ENCODE peak calls at places on chromosome 6, in six cellular contexts. One of them, this sample, is unnamed.

GRCh38 chr6:110116258-110116657 is 63.2 kb downstream of the WASF1 start:
- DNase-seq in keratinocyte: no peak
- DNase-seq in HL-60: no peak
- DNase-seq in progenitor cell of endocrine pancreas: no peak
- DNase-seq in breast epithelium: no peak
- DNase-seq in fibroblast of lung: no peak
- DNase-seq in this sample: no peak

GRCh38 chr6:138657026-138657425 is 116.5 kb upstream of the CCDC28A start:
- DNase-seq in fibroblast of lung: no peak
- DNase-seq in HL-60: no peak
- DNase-seq in breast epithelium: no peak
- DNase-seq in progenitor cell of endocrine pancreas: no peak
- DNase-seq in keratinocyte: no peak
- DNase-seq in this sample: no peak

GRCh38 chr6:113359155-113360140 is 497.7 kb upstream of the MARCKS start:
- DNase-seq in HL-60: no peak
- DNase-seq in fibroblast of lung: peak
- DNase-seq in progenitor cell of endocrine pancreas: no peak
- DNase-seq in keratinocyte: no peak
- DNase-seq in breast epithelium: no peak
- DNase-seq in this sample: peak

GRCh38 chr6:151765444-151765886 is 42.0 kb upstream of the ESR1 start:
- DNase-seq in fibroblast of lung: peak
- DNase-seq in progenitor cell of endocrine pancreas: no peak
- DNase-seq in HL-60: peak
- DNase-seq in breast epithelium: peak
- DNase-seq in keratinocyte: peak
- DNase-seq in this sample: peak

GRCh38 chr6:25369450-25370086 is 90.4 kb downstream of the CARMIL1 start:
- DNase-seq in progenitor cell of endocrine pancreas: no peak
- DNase-seq in keratinocyte: no peak
- DNase-seq in HL-60: no peak
- DNase-seq in breast epithelium: peak
- DNase-seq in fibroblast of lung: peak
- DNase-seq in this sample: peak

GRCh38 chr6:48560408-48560807 is 449.4 kb upstream of the PTCHD4 start:
- DNase-seq in breast epithelium: no peak
- DNase-seq in progenitor cell of endocrine pancreas: no peak
- DNase-seq in fibroblast of lung: peak
- DNase-seq in HL-60: no peak
- DNase-seq in keratinocyte: peak
- DNase-seq in this sample: peak

GRCh38 chr6:92124126-92124525 is 1295.2 kb downstream of the EPHA7 start:
- DNase-seq in fibroblast of lung: peak
- DNase-seq in breast epithelium: no peak
- DNase-seq in progenitor cell of endocrine pancreas: no peak
- DNase-seq in HL-60: no peak
- DNase-seq in keratinocyte: no peak
- DNase-seq in this sample: no peak

GRCh38 chr6:99178168-99178567 is 171.3 kb downstream of the FAXC start:
- DNase-seq in HL-60: no peak
- DNase-seq in fibroblast of lung: peak
- DNase-seq in progenitor cell of endocrine pancreas: no peak
- DNase-seq in breast epithelium: no peak
- DNase-seq in keratinocyte: no peak
- DNase-seq in this sample: no peak

GRCh38 chr6:37868447-37868825 is 48.9 kb downstream of the ZFAND3 start:
- DNase-seq in HL-60: no peak
- DNase-seq in breast epithelium: no peak
- DNase-seq in keratinocyte: no peak
- DNase-seq in fibroblast of lung: peak
- DNase-seq in progenitor cell of endocrine pancreas: no peak
- DNase-seq in this sample: peak

DNA sequence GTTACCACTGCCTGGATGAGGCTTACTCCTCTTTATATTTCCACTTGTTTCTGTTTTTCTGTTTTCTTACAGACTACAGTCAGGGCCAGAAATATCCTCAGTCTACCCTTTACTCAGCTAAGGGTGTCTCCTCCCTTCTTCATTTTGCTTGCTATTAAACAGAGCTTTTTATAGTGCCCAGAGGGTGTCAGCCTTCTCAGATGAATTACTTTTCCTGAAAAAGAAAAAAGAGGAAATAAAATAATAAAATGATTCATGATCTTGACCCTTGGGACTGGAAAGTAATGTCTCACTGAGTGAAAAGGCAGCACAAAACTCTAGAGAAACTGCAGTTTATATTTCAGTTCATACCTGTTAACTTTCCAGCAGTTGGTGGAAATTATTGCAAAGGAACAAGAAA is 170.7 kb downstream of the IBTK start:
- DNase-seq in progenitor cell of endocrine pancreas: no peak
- DNase-seq in breast epithelium: no peak
- DNase-seq in HL-60: no peak
- DNase-seq in fibroblast of lung: no peak
- DNase-seq in keratinocyte: no peak
- DNase-seq in this sample: peak
- TF ChIP-seq CTCF in progenitor cell of endocrine pancreas: no peak
- TF ChIP-seq CTCF in breast epithelium: no peak
- TF ChIP-seq CTCF in HL-60: no peak
- TF ChIP-seq CTCF in fibroblast of lung: no peak
- TF ChIP-seq CTCF in keratinocyte: no peak
- TF ChIP-seq CTCF in this sample: peak

GRCh38 chr6:158776737-158777136 is 42.4 kb downstream of the EZR start:
- DNase-seq in keratinocyte: no peak
- DNase-seq in HL-60: no peak
- DNase-seq in breast epithelium: no peak
- DNase-seq in fibroblast of lung: no peak
- DNase-seq in progenitor cell of endocrine pancreas: no peak
- DNase-seq in this sample: no peak
- TF ChIP-seq CTCF in keratinocyte: no peak
- TF ChIP-seq CTCF in HL-60: no peak
- TF ChIP-seq CTCF in breast epithelium: no peak
- TF ChIP-seq CTCF in fibroblast of lung: no peak
- TF ChIP-seq CTCF in progenitor cell of endocrine pancreas: no peak
- TF ChIP-seq CTCF in this sample: no peak

GRCh38 chr6:82984720-82985119 is 80.9 kb downstream of the UBE3D start:
- DNase-seq in progenitor cell of endocrine pancreas: no peak
- DNase-seq in fibroblast of lung: no peak
- DNase-seq in HL-60: no peak
- DNase-seq in keratinocyte: no peak
- DNase-seq in breast epithelium: no peak
- DNase-seq in this sample: no peak

GRCh38 chr6:82987416-82987815 is 78.2 kb downstream of the UBE3D start:
- DNase-seq in progenitor cell of endocrine pancreas: no peak
- DNase-seq in keratinocyte: no peak
- DNase-seq in fibroblast of lung: no peak
- DNase-seq in breast epithelium: no peak
- DNase-seq in HL-60: no peak
- DNase-seq in this sample: peak

GRCh38 chr6:82987951-82988350 is 77.7 kb downstream of the UBE3D start:
- DNase-seq in progenitor cell of endocrine pancreas: no peak
- DNase-seq in keratinocyte: no peak
- DNase-seq in HL-60: no peak
- DNase-seq in breast epithelium: no peak
- DNase-seq in fibroblast of lung: no peak
- DNase-seq in this sample: no peak

GRCh38 chr6:82988904-82989303 is 76.7 kb downstream of the UBE3D start:
- DNase-seq in fibroblast of lung: peak
- DNase-seq in HL-60: no peak
- DNase-seq in breast epithelium: no peak
- DNase-seq in progenitor cell of endocrine pancreas: no peak
- DNase-seq in keratinocyte: no peak
- DNase-seq in this sample: peak

DNA sequence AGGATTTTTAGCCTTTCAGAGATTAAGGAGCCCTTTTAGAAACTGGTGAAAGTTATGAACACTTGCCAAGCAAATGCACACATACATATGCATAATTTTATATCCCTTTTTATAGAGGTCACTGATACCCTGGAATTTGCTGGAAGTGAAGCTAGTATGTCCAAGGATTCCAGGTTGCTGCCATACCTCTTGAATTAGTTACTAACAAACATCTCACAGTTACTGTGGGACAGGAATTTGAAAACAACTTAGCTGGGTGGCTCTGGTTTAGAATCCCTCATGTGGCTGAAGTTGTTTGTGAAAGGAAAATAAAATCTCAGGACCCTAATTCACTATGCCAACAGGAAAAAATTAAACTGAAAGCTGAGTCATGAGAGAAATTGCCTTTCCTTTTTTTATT is 75.8 kb downstream of the UBE3D start:
- DNase-seq in fibroblast of lung: no peak
- DNase-seq in keratinocyte: no peak
- DNase-seq in breast epithelium: no peak
- DNase-seq in progenitor cell of endocrine pancreas: no peak
- DNase-seq in HL-60: no peak
- DNase-seq in this sample: no peak
- TF ChIP-seq CTCF in fibroblast of lung: no peak
- TF ChIP-seq CTCF in keratinocyte: no peak
- TF ChIP-seq CTCF in breast epithelium: no peak
- TF ChIP-seq CTCF in progenitor cell of endocrine pancreas: no peak
- TF ChIP-seq CTCF in HL-60: no peak
- TF ChIP-seq CTCF in this sample: no peak

GRCh38 chr6:42396720-42397119 is 55.0 kb downstream of the TRERF1 start:
- DNase-seq in keratinocyte: no peak
- DNase-seq in breast epithelium: no peak
- DNase-seq in fibroblast of lung: no peak
- DNase-seq in HL-60: no peak
- DNase-seq in progenitor cell of endocrine pancreas: no peak
- DNase-seq in this sample: no peak
- TF ChIP-seq CTCF in keratinocyte: no peak
- TF ChIP-seq CTCF in breast epithelium: no peak
- TF ChIP-seq CTCF in fibroblast of lung: peak
- TF ChIP-seq CTCF in HL-60: no peak
- TF ChIP-seq CTCF in progenitor cell of endocrine pancreas: no peak
- TF ChIP-seq CTCF in this sample: no peak

DNA sequence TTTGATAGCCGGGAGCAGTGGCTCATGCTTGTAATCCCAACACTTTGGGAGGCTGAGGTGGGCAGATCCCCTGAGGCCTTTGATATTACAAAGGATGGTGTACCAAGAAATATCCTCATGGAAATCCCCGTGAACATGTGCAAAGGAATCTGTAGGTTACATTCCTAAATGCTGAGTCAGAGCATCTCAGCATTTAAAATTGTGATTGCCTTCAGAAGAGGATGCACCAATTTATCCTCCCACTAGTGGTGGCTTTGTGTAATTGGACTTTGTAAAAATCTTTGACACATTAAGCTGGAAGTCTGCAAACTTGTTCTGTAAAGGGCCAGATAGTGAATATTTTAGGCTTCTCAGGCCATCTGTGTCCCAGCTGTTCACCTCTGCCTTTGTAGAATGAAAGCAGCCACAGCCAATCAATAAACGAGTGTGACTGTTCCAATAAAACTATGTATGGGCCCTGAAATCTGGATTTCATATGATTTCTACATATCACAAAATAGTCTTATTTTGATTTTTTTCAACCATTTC is 11.8 kb downstream of the TMEM14B start:
- DNase-seq in keratinocyte: peak
- DNase-seq in progenitor cell of endocrine pancreas: no peak
- DNase-seq in HL-60: peak
- DNase-seq in breast epithelium: no peak
- DNase-seq in fibroblast of lung: peak
- DNase-seq in this sample: peak
- TF ChIP-seq CTCF in keratinocyte: peak
- TF ChIP-seq CTCF in progenitor cell of endocrine pancreas: peak
- TF ChIP-seq CTCF in HL-60: peak
- TF ChIP-seq CTCF in breast epithelium: peak
- TF ChIP-seq CTCF in fibroblast of lung: peak
- TF ChIP-seq CTCF in this sample: peak